ENCODE peak calls at places on chromosomes 3 and 15, in nine cellular contexts. C, L, J, K, P, X, T, F and N are unnamed samples.

GRCh38 chr3:132352556-132353143 is 35.4 kb downstream of the ACP3 start:
- DNase-seq in C (peak; percentile 73), L (peak; percentile 79), J (peak; percentile 60), K (no peak), P (peak; percentile 21), X (peak; percentile 84), T (peak; percentile 77), F (peak; percentile 49), N (no peak)

GRCh38 chr3:106589306-106589942 is 720.6 kb upstream of the CBLB start:
- DNase-seq in C (no peak), L (peak; percentile 83), J (no peak), K (no peak), P (no peak), X (peak; percentile 15), T (no peak), F (peak; percentile 93), N (no peak)

GRCh38 chr3:133944181-133944580 is 48.5 kb upstream of the RAB6B start:
- DNase-seq in C (peak; percentile 11), L (no peak), J (no peak), K (no peak), P (no peak), X (no peak), T (no peak), F (peak; percentile 55), N (peak; percentile 39)

GRCh38 chr15:40436116-40436891 is 4.4 kb upstream of the BAHD1 start:
- DNase-seq in C (no peak), L (no peak), J (no peak), K (peak; percentile 63), P (no peak), X (no peak), T (peak; percentile 55), F (no peak), N (peak; percentile 56)

GRCh38 chr15:88627463-88627862 is 6.3 kb downstream of the AEN start:
- DNase-seq in C (peak; percentile 1), L (no peak), J (peak; percentile 88), K (no peak), P (no peak), X (no peak), T (no peak), F (no peak), N (no peak)

GRCh38 chr3:69739204-69740102 is at the start of gene MITF:
- DNase-seq in C (peak; percentile 96), L (peak; percentile 92), J (no peak), K (peak; percentile 95), P (peak; percentile 94), X (peak; percentile 88), T (peak; percentile 95), F (peak; percentile 77), N (peak; percentile 92)

GRCh38 chr3:161821591-161821990 is 325.0 kb downstream of the OTOL1 start:
- DNase-seq in C (no peak), L (no peak), J (no peak), K (no peak), P (no peak), X (no peak), T (no peak), F (no peak), N (no peak)

GRCh38 chr15:66701422-66702034 is 508 bp upstream of the SMAD6 start:
- DNase-seq in C (peak; percentile 52), L (no peak), J (peak; percentile 58), K (peak; percentile 83), P (peak; percentile 53), X (no peak), T (no peak), F (peak; percentile 56), N (no peak)

GRCh38 chr3:69997486-69998307 is 1.8 kb upstream of the SAMMSON start:
- DNase-seq in C (no peak), L (no peak), J (no peak), K (no peak), P (no peak), X (no peak), T (no peak), F (no peak), N (no peak)

GRCh38 chr15:43723151-43723550 is 23.1 kb upstream of the PDIA3 start:
- DNase-seq in C (no peak), L (no peak), J (no peak), K (no peak), P (no peak), X (no peak), T (no peak), F (no peak), N (no peak)

GRCh38 chr3:194738254-194739093 is 52.8 kb downstream of the FAM43A start:
- DNase-seq in C (peak; percentile 33), L (peak; percentile 67), J (no peak), K (peak; percentile 76), P (peak; percentile 63), X (no peak), T (peak; percentile 50), F (peak; percentile 77), N (no peak)

GRCh38 chr3:4722103-4722502 is 229.0 kb downstream of the ITPR1 start:
- DNase-seq in C (no peak), L (peak; percentile 76), J (peak; percentile 27), K (no peak), P (peak; percentile 51), X (peak; percentile 35), T (peak; percentile 63), F (peak; percentile 77), N (no peak)

GRCh38 chr15:53831907-53832793 is 72.7 kb upstream of the WDR72 start:
- DNase-seq in C (no peak), L (no peak), J (no peak), K (no peak), P (no peak), X (no peak), T (no peak), F (no peak), N (no peak)

GRCh38 chr15:47720555-47720954 is 3.2 kb downstream of the SEMA6D start:
- DNase-seq in C (no peak), L (no peak), J (no peak), K (no peak), P (no peak), X (no peak), T (no peak), F (peak; percentile 16), N (no peak)

GRCh38 chr15:25785643-25786029 is 77.5 kb downstream of the ATP10A start:
- DNase-seq in C (no peak), L (no peak), J (no peak), K (no peak), P (no peak), X (no peak), T (no peak), F (no peak), N (no peak)

GRCh38 chr3:31934018-31934417 is 47.0 kb downstream of the OSBPL10 start:
- DNase-seq in C (no peak), L (peak; percentile 40), J (no peak), K (no peak), P (no peak), X (no peak), T (no peak), F (no peak), N (no peak)

GRCh38 chr3:31932990-31933389 is 48.1 kb downstream of the OSBPL10 start:
- DNase-seq in C (no peak), L (no peak), J (no peak), K (no peak), P (no peak), X (no peak), T (no peak), F (no peak), N (no peak)

GRCh38 chr3:31926543-31926942 is 54.5 kb downstream of the OSBPL10 start:
- DNase-seq in C (no peak), L (no peak), J (no peak), K (no peak), P (no peak), X (no peak), T (no peak), F (no peak), N (no peak)

GRCh38 chr3:31927806-31928205 is 53.3 kb downstream of the OSBPL10 start:
- DNase-seq in C (no peak), L (no peak), J (no peak), K (no peak), P (no peak), X (no peak), T (no peak), F (no peak), N (no peak)

DNA sequence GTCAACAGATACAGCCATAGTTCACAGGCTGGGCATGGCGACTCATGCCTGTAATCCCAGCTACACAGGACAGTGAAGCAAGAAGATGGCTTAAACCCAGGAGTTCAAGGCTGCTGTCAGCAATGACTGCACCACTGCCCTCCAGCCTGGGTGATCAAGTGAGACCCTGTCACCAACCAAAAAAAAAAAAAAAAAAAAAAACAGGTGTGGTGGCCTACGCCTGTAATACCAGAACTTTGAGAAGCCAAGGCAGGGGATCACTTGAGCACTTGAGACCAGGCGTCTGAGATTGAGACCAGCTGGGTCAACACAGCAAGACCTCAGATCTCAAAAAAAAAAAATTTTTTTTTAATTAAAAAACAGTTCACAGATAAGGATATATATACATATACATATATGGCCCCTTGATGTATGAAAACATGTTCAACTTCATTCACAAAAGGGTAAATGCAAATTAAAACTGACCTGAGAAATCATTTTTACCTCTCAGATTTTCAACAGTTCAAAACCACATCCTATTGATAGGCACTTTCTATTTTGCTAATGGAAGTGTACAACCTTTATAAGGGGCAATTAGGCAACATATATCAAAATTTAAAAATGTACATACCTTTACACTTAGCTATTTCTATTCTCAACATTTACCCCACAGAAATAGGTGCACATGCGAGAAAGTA is 51.1 kb downstream of the OSBPL10 start:
- DNase-seq in C (no peak), L (no peak), J (no peak), K (no peak), P (no peak), X (no peak), T (no peak), F (no peak), N (no peak)
- H3K4me1 ChIP-seq in C (no peaks in the 10 kb centered on the region), L (no peaks in the 10 kb centered on the region), J (no peaks in the 10 kb centered on the region), K (no peaks in the 10 kb centered on the region), P (no peaks in the 10 kb centered on the region), X (peaks cover 3% of the 10 kb centered on the region), T (no peaks in the 10 kb centered on the region), F (no peaks in the 10 kb centered on the region), N (peaks cover 21% of the 10 kb centered on the region)

GRCh38 chr3:46186856-46187700 is 21.0 kb downstream of the CCR1 start:
- DNase-seq in C (no peak), L (no peak), J (no peak), K (no peak), P (no peak), X (no peak), T (no peak), F (no peak), N (no peak)
- H3K27ac ChIP-seq in C (no peak overlapping the region), L (no peak overlapping the region), J (no peak overlapping the region), K (no peak overlapping the region), P (no peak overlapping the region), X (no peak overlapping the region), T (peak overlapping the region; percentile 42), F (no peak overlapping the region), N (no peak overlapping the region)

DNA sequence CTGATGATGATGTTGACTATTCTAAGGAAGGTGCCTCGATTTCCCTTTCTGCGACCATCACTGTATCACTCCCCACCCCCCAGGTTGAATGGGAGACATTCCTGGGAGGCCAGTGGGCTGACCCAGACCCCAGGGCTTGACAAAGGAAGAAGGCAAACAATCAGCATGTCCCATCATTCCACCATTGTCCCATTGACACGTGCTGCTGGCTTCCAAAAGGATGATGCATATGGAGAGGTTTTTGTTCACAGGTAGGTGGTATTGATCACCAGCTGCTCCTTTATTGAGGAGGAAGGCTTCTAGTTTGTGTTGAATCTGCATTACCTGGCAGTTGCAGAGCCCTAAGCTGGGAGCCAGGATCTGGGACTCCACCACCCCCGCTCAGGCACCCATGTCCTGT is 30.4 kb downstream of the RASGRF1 start:
- DNase-seq in C (no peak), L (no peak), J (no peak), K (no peak), P (no peak), X (no peak), T (no peak), F (no peak), N (no peak)
- H3K9me3 ChIP-seq in C (no peaks in the 10 kb centered on the region), L (no peaks in the 10 kb centered on the region), J (no peaks in the 10 kb centered on the region), K (no peaks in the 10 kb centered on the region), P (no peaks in the 10 kb centered on the region), X (no peaks in the 10 kb centered on the region), T (no peaks in the 10 kb centered on the region), F (no peaks in the 10 kb centered on the region), N (no peaks in the 10 kb centered on the region)

GRCh38 chr3:141403576-141403975 is 35.3 kb downstream of the ZBTB38 start:
- DNase-seq in C (no peak), L (no peak), J (peak; percentile 29), K (no peak), P (no peak), X (no peak), T (no peak), F (no peak), N (no peak)
- H3K4me1 ChIP-seq in C (peaks cover 57% of the 10 kb centered on the region), L (peaks cover 25% of the 10 kb centered on the region), J (peaks cover 76% of the 10 kb centered on the region), K (peaks cover 8% of the 10 kb centered on the region), P (peaks cover 44% of the 10 kb centered on the region), X (peaks cover 45% of the 10 kb centered on the region), T (peaks cover 25% of the 10 kb centered on the region), F (peaks cover 49% of the 10 kb centered on the region), N (peaks cover 57% of the 10 kb centered on the region)